ENCODE peak calls at places on chromosomes 5 and 9, in nine cellular contexts. H is iPS-NIHi11, B is HS-27A, C is Panc1, P is midbrain, E is activated T-cell treated with anti-CD3 and anti-CD28 coated beads for 48 hours, Y is WTC11, J is amygdala, A is amniotic stem cell. F is an unnamed sample.

GRCh38 chr9:109182940-109183798 is 16.1 kb upstream of the FRRS1L start:
- DNase-seq in A (no peak), J (no peak), C (no peak), H (peak), E (peak), Y (peak), B (no peak), P (no peak), F (no peak)

GRCh38 chr5:135208555-135209494 is 174.8 kb upstream of the PITX1 start:
- DNase-seq in E (no peak), C (peak), P (no peak), A (peak), B (peak), J (no peak), Y (no peak), H (no peak), F (peak)

GRCh38 chr9:104991144-104991953 is 63.4 kb upstream of the ABCA1 start:
- DNase-seq in Y (peak), C (no peak), A (peak), P (peak), J (peak), B (no peak), H (peak), E (peak), F (peak)

GRCh38 chr5:148483750-148484149 is 100.0 kb downstream of the FBXO38 start:
- DNase-seq in H (no peak), Y (no peak), P (no peak), J (no peak), A (no peak), B (no peak), E (no peak), C (no peak), F (no peak)

GRCh38 chr9:133403766-133404439 is 13.9 kb downstream of the REXO4 start:
- DNase-seq in Y (peak), H (peak), C (no peak), A (no peak), E (peak), J (no peak), B (no peak), P (no peak), F (no peak)

GRCh38 chr5:137291031-137291430 is 208.1 kb downstream of the SPOCK1 start:
- DNase-seq in A (no peak), C (no peak), P (no peak), J (no peak), H (no peak), Y (no peak), B (no peak), E (no peak), F (no peak)

GRCh38 chr9:92963831-92964606 is 16.7 kb downstream of the FGD3 start:
- DNase-seq in B (no peak), P (peak), A (no peak), C (no peak), H (no peak), J (no peak), Y (no peak), E (peak), F (no peak)

GRCh38 chr9:2072752-2073405 is 57.7 kb downstream of the SMARCA2 start:
- DNase-seq in Y (no peak), E (no peak), A (no peak), B (no peak), J (no peak), H (no peak), C (no peak), P (no peak), F (no peak)

GRCh38 chr5:69029292-69029691 is 64.5 kb upstream of the SLC30A5 start:
- DNase-seq in Y (no peak), C (no peak), B (no peak), E (no peak), H (no peak), A (no peak), J (no peak), P (no peak), F (no peak)

GRCh38 chr5:116577064-116577788 is 2.6 kb upstream of the SEMA6A start:
- DNase-seq in Y (peak), H (no peak), B (no peak), E (no peak), A (no peak), C (no peak), J (no peak), P (no peak), F (no peak)

GRCh38 chr5:67089200-67089725 is 107.3 kb downstream of the CD180 start:
- DNase-seq in J (no peak), C (no peak), B (no peak), A (no peak), E (no peak), H (no peak), P (peak), Y (no peak), F (no peak)

GRCh38 chr5:79858097-79858723 is 132.9 kb downstream of the MTX3 start:
- DNase-seq in B (no peak), J (peak), C (peak), Y (peak), P (peak), E (peak), A (no peak), H (peak), F (peak)

GRCh38 chr5:117089001-117089400 is 514.4 kb upstream of the SEMA6A start:
- DNase-seq in P (no peak), A (no peak), Y (no peak), J (no peak), C (no peak), E (no peak), B (no peak), H (no peak), F (no peak)

GRCh38 chr5:86095106-86095505 is 522.6 kb upstream of the COX7C start:
- DNase-seq in C (no peak), J (no peak), H (no peak), Y (no peak), A (no peak), B (no peak), P (no peak), E (no peak), F (no peak)

GRCh38 chr5:66757219-66757833 is 161.1 kb downstream of the MAST4 start:
- DNase-seq in H (peak), C (peak), A (no peak), E (no peak), B (peak), J (no peak), P (peak), Y (peak), F (peak)

GRCh38 chr9:94760646-94761045 is 34.1 kb downstream of the AOPEP start:
- DNase-seq in A (no peak), J (no peak), Y (no peak), E (no peak), B (no peak), P (no peak), C (no peak), H (no peak), F (no peak)

GRCh38 chr5:154380263-154380662 is 65.5 kb upstream of the SAP30L start:
- DNase-seq in B (no peak), H (no peak), E (no peak), Y (no peak), A (no peak), P (no peak), J (no peak), C (no peak), F (no peak)

GRCh38 chr5:92652735-92653134 is 928.3 kb downstream of the NR2F1-AS1 start:
- DNase-seq in C (no peak), B (no peak), P (no peak), A (peak), E (no peak), Y (no peak), J (no peak), H (no peak), F (peak)

GRCh38 chr5:105868038-105868775 is 1802.5 kb downstream of the EFNA5 start:
- DNase-seq in J (no peak), E (no peak), Y (no peak), H (no peak), A (no peak), B (no peak), P (no peak), C (no peak), F (no peak)

GRCh38 chr5:175694371-175695160 is 36.7 kb downstream of the HRH2 start:
- DNase-seq in A (no peak), B (no peak), Y (no peak), C (no peak), H (no peak), P (no peak), E (no peak), J (no peak), F (no peak)

GRCh38 chr5:140549237-140550144 is 2.0 kb downstream of the EIF4EBP3 start:
- DNase-seq in A (no peak), E (no peak), H (no peak), C (no peak), B (no peak), P (peak), Y (no peak), J (no peak), F (peak)

GRCh38 chr9:115411516-115411915 is 293.6 kb upstream of the TNC start:
- DNase-seq in H (no peak), P (no peak), A (no peak), J (no peak), E (no peak), Y (no peak), B (no peak), C (no peak), F (no peak)

GRCh38 chr5:173581408-173582197 is 34.8 kb downstream of the BOD1 start:
- DNase-seq in B (no peak), Y (peak), J (no peak), P (peak), C (no peak), A (no peak), H (peak), E (peak), F (no peak)

GRCh38 chr5:92519717-92520632 is 1061.0 kb downstream of the NR2F1-AS1 start:
- DNase-seq in E (no peak), J (no peak), A (no peak), C (no peak), H (no peak), Y (no peak), B (no peak), P (no peak), F (no peak)

GRCh38 chr9:9913276-9913832 is 699.4 kb downstream of the PTPRD start:
- DNase-seq in E (no peak), J (no peak), H (no peak), Y (no peak), C (no peak), A (no peak), B (no peak), P (no peak), F (no peak)

GRCh38 chr9:70923941-70924340 is 197.5 kb downstream of the TRPM3 start:
- DNase-seq in C (no peak), B (no peak), E (no peak), H (no peak), P (no peak), Y (no peak), A (no peak), J (no peak), F (no peak)

GRCh38 chr5:152556779-152557178 is 151.7 kb upstream of the NMUR2 start:
- DNase-seq in P (no peak), A (no peak), E (no peak), B (no peak), H (no peak), J (no peak), C (no peak), Y (no peak), F (no peak)

GRCh38 chr5:135993894-135994514 is 34.8 kb upstream of the TGFBI start:
- DNase-seq in H (no peak), E (no peak), A (no peak), C (no peak), B (no peak), P (no peak), J (no peak), Y (no peak), F (no peak)

GRCh38 chr5:163434410-163434866 is 3.0 kb upstream of the CCNG1 start:
- DNase-seq in E (no peak), P (no peak), H (no peak), Y (no peak), B (no peak), C (no peak), A (no peak), J (no peak), F (no peak)

GRCh38 chr5:3489221-3489620 is 106.4 kb upstream of the IRX1 start:
- DNase-seq in H (no peak), P (no peak), C (no peak), J (no peak), A (no peak), E (no peak), B (no peak), Y (no peak), F (no peak)

GRCh38 chr5:127353761-127354160 is 63.2 kb downstream of the MEGF10 start:
- DNase-seq in H (no peak), J (no peak), A (no peak), P (no peak), C (no peak), B (no peak), E (no peak), Y (no peak), F (no peak)

GRCh38 chr9:124196814-124197176 is 61.0 kb upstream of the NEK6 start:
- DNase-seq in C (no peak), A (no peak), P (no peak), J (no peak), H (no peak), B (no peak), Y (no peak), E (no peak), F (no peak)

GRCh38 chr5:166772770-166773169 is 1518.7 kb upstream of the WWC1 start:
- DNase-seq in E (no peak), A (no peak), P (no peak), H (no peak), C (no peak), B (no peak), J (no peak), Y (no peak), F (no peak)

GRCh38 chr5:112329429-112330090 is 89.5 kb downstream of the EPB41L4A start:
- DNase-seq in P (no peak), J (no peak), C (no peak), A (no peak), B (no peak), E (no peak), H (peak), Y (no peak), F (no peak)

GRCh38 chr9:114112778-114113585 is 13.9 kb upstream of the KIF12 start:
- DNase-seq in A (no peak), Y (no peak), J (no peak), C (no peak), B (no peak), P (no peak), E (no peak), H (no peak), F (peak)

GRCh38 chr9:96620832-96621269 is 1.2 kb upstream of the CDC14B start:
- DNase-seq in P (no peak), E (no peak), A (no peak), J (no peak), H (peak), Y (peak), B (no peak), C (no peak), F (no peak)

GRCh38 chr5:154506716-154507080 is 28.7 kb upstream of the HAND1 start:
- DNase-seq in Y (no peak), P (no peak), E (no peak), A (no peak), J (no peak), C (no peak), H (no peak), B (no peak), F (no peak)